ENCODE peak calls at places on chromosomes 11 and 22, in ten cellular contexts. Y is neuronal stem cell; O is spleen; D is naive thymus-derived CD4-positive, alpha-beta T cell; P is sigmoid colon; K is fibroblast of lung; H is CD8-positive, alpha-beta T cell; W is hepatocyte; B is tibial nerve; T is GM23248. G is an unnamed sample.

GRCh38 chr11:27387362-27387761 is 24.3 kb upstream of the CCDC34 start:
- DNase-seq in Y (no peak), O (no peak), D (no peak), P (no peak), K (no peak), H (no peak), W (no peak), B (no peak), T (peak; percentile 45), G (no peak)

GRCh38 chr11:9575531-9576240 is 2.2 kb downstream of the WEE1 start:
- DNase-seq in Y (no peak), O (no peak), D (no peak), P (no peak), K (peak; percentile 48), H (no peak), W (no peak), B (no peak), T (peak; percentile 45), G (no peak)

GRCh38 chr11:100999756-101000155 is 129.9 kb downstream of the PGR start:
- DNase-seq in Y (no peak), O (no peak), D (no peak), P (no peak), K (no peak), H (no peak), W (no peak), B (no peak), T (no peak), G (no peak)

GRCh38 chr22:38879102-38879729 is 7.2 kb upstream of the CBX6 start:
- DNase-seq in Y (no peak), O (no peak), D (no peak), P (no peak), K (no peak), H (no peak), W (no peak), B (no peak), T (peak; percentile 54), G (no peak)

GRCh38 chr11:123063396-123064267 is 1.7 kb upstream of the HSPA8 start:
- DNase-seq in Y (no peak), O (no peak), D (no peak), P (peak; percentile 79), K (peak; percentile 57), H (peak; percentile 52), W (peak; percentile 60), B (peak; percentile 63), T (peak; percentile 78), G (no peak)

GRCh38 chr11:126485021-126485781 is 129.7 kb downstream of the ST3GAL4 start:
- DNase-seq in Y (no peak), O (peak; percentile 52), D (no peak), P (peak; percentile 53), K (peak; percentile 40), H (no peak), W (no peak), B (no peak), T (peak; percentile 78), G (peak; percentile 59)

GRCh38 chr11:36352919-36353318 is 56.8 kb downstream of the PRR5L start:
- DNase-seq in Y (no peak), O (no peak), D (peak; percentile 66), P (no peak), K (no peak), H (peak; percentile 57), W (no peak), B (no peak), T (no peak), G (no peak)

GRCh38 chr22:44254811-44255210 is 57.9 kb downstream of the SHISAL1 start:
- DNase-seq in Y (no peak), O (no peak), D (no peak), P (no peak), K (no peak), H (no peak), W (no peak), B (no peak), T (no peak), G (no peak)

GRCh38 chr22:46102159-46102558 is 48.2 kb upstream of the PPARA start:
- DNase-seq in Y (no peak), O (no peak), D (no peak), P (no peak), K (no peak), H (no peak), W (no peak), B (no peak), T (peak; percentile 15), G (no peak)

GRCh38 chr22:50600967-50601668 is 525 bp downstream of the MAPK8IP2 start:
- DNase-seq in Y (no peak), O (peak; percentile 75), D (no peak), P (no peak), K (no peak), H (no peak), W (no peak), B (no peak), T (no peak), G (no peak)

GRCh38 chr11:61020706-61021235 is 49.3 kb downstream of the CD6 start:
- DNase-seq in Y (no peak), O (no peak), D (no peak), P (no peak), K (no peak), H (no peak), W (no peak), B (no peak), T (no peak), G (no peak)
- H3K4me1 ChIP-seq in Y (peaks cover 9% of the 10 kb centered on the region), O (peaks cover 26% of the 10 kb centered on the region), D (peaks cover 39% of the 10 kb centered on the region), P (peaks cover under 1% of the 10 kb centered on the region), K (no peaks in the 10 kb centered on the region), H (peaks cover 51% of the 10 kb centered on the region), W (peaks cover 4% of the 10 kb centered on the region), B (peaks cover 4% of the 10 kb centered on the region), T (no peaks in the 10 kb centered on the region), G (no peaks in the 10 kb centered on the region)

DNA sequence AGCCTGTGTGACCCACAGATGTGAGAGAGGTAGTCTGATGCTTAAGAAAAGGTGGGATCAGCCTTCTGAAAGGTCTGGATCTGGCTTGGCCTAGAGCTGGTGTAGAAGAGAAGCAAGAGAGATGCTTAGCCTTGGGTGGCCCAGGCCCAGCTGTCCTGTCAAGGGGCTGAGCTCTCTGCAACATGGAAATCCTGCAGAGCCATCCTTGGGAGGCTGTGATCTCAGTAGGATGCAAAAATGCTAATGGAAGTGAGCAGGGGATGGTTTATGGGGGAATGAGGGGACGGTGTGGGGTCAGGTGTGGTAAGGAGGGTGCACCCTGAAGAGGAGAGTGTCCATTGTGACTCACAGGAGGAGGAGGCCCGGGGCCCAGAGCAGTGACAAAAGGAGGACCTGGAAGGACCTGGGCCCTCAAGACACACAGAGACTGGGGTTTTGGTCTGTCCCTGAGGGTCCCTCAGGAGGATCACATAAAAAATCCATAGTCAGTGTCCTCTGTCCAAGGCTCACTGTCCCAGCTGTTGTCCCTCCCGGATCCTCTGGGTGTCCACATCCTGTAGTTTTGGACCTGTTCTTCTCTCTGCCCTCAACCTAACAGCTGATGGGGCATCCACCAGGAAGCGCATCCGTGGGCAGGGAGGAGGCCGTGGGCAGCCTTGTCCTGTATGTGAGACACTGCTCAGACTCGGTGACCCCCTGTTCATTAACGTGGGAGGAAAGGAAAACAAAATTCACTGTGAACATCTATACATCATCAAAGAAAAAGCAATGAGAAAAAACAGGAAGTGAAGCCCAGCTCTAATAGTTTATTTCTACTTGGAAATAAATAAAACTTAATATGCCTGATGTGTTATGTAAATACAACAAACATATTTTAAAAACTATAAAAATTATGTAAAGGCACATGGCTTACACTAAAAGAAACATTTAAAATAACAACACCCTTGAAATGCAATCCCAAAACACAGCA is 129.8 kb downstream of the ZNF280B start:
- DNase-seq in Y (no peak), O (no peak), D (no peak), P (no peak), K (no peak), H (no peak), W (no peak), B (no peak), T (no peak), G (no peak)
- H3K4me1 ChIP-seq in Y (no peaks in the 10 kb centered on the region), O (peaks cover 39% of the 10 kb centered on the region), D (no peaks in the 10 kb centered on the region), P (no peaks in the 10 kb centered on the region), K (no peaks in the 10 kb centered on the region), H (no peaks in the 10 kb centered on the region), W (no peaks in the 10 kb centered on the region), B (no peaks in the 10 kb centered on the region), T (no peaks in the 10 kb centered on the region), G (no peaks in the 10 kb centered on the region)

GRCh38 chr11:128726464-128727139 is 32.7 kb downstream of the FLI1 start:
- DNase-seq in Y (no peak), O (peak; percentile 89), D (no peak), P (no peak), K (no peak), H (peak; percentile 63), W (no peak), B (no peak), T (peak; percentile 24), G (peak; percentile 71)

GRCh38 chr11:128725630-128726461 is 32.0 kb downstream of the FLI1 start:
- DNase-seq in Y (no peak), O (peak; percentile 80), D (peak; percentile 37), P (no peak), K (peak; percentile 36), H (peak; percentile 61), W (no peak), B (peak; percentile 46), T (peak; percentile 53), G (no peak)

GRCh38 chr11:128727811-128728431 is 34.0 kb downstream of the FLI1 start:
- DNase-seq in Y (no peak), O (peak; percentile 82), D (no peak), P (no peak), K (no peak), H (no peak), W (no peak), B (no peak), T (no peak), G (no peak)

GRCh38 chr11:128727320-128727719 is 33.4 kb downstream of the FLI1 start:
- DNase-seq in Y (no peak), O (no peak), D (no peak), P (no peak), K (no peak), H (no peak), W (no peak), B (no peak), T (no peak), G (no peak)

DNA sequence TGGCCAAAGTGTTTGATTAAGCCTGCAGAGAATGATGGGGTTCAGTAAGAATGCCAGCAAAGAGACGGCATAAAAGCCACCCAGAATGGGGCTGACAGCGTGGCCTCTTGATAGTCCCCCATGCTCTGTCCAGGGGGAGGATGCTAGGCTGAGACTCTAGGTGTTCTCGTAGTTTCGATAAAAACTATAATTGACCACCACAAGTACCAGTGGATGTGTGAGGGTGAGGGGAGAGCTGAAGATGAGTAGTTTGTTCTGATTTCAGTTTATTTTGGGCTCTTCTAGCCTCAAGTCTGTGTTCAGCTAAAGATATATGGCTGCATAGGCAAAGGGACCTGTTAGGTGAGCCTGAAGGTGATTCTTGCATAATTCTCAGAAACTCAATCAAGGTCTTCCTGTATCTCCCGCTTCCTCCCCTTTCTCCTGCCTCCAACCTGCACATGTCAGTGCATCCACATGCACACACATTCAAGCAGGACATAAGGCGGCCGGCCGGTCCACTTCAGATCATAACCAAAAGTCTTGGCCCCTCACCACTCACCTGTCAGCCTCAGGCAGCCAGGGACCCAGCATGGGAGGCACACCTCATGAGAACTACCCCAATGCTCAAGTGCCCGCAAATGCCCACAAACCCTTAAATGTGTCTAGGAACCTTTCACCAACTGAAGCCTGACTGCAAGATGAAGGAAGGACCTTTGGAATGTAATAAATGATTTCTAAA is 31.2 kb downstream of the FLI1 start:
- DNase-seq in Y (no peak), O (no peak), D (no peak), P (no peak), K (no peak), H (no peak), W (no peak), B (no peak), T (no peak), G (no peak)
- H3K4me1 ChIP-seq in Y (peaks cover 31% of the 10 kb centered on the region), O (peaks cover 100% of the 10 kb centered on the region), D (peaks cover 99% of the 10 kb centered on the region), P (peaks cover 23% of the 10 kb centered on the region), K (no peaks in the 10 kb centered on the region), H (peaks cover 99% of the 10 kb centered on the region), W (peaks cover 10% of the 10 kb centered on the region), B (peaks cover 41% of the 10 kb centered on the region), T (peaks cover 7% of the 10 kb centered on the region), G (no peaks in the 10 kb centered on the region)

GRCh38 chr11:12092714-12093113 is 17.7 kb upstream of the MICAL2 start:
- DNase-seq in Y (no peak), O (no peak), D (no peak), P (no peak), K (no peak), H (no peak), W (no peak), B (no peak), T (no peak), G (peak; percentile 51)
- H3K4me1 ChIP-seq in Y (peaks cover 2% of the 10 kb centered on the region), O (peaks cover 31% of the 10 kb centered on the region), D (peaks cover 32% of the 10 kb centered on the region), P (peaks cover 13% of the 10 kb centered on the region), K (peaks cover 22% of the 10 kb centered on the region), H (peaks cover 32% of the 10 kb centered on the region), W (peaks cover 32% of the 10 kb centered on the region), B (peaks cover 31% of the 10 kb centered on the region), T (peaks cover 31% of the 10 kb centered on the region), G (no peaks in the 10 kb centered on the region)

G was measured in aorta.